ENCODE peak calls at places on chromosome 7, in five cellular contexts. P is BE2C, O is osteoblast, S is psoas muscle, K is Panc1. F is an unnamed sample.
A peak's percentile ranks its signal among the peaks of the same experiment; 100 is the strongest.

GRCh38 chr7:102140952-102141370 is 145.7 kb upstream of the SH2B2 start:
- DNase-seq in P (no peak), K (no peak), O (no peak), S (no peak), F (no peak)

GRCh38 chr7:117645456-117646181 is 165.8 kb downstream of the CFTR start:
- DNase-seq in P (no peak), O (no peak), K (no peak), S (no peak), F (peak; percentile 76)

GRCh38 chr7:116433246-116433645 is 66.3 kb upstream of the CAV2 start:
- DNase-seq in S (no peak), K (no peak), O (no peak), P (no peak), F (no peak)

GRCh38 chr7:134450296-134451000 is 8.5 kb downstream of the AKR1B1 start:
- DNase-seq in P (no peak), S (no peak), K (no peak), O (no peak), F (peak; percentile 32)

GRCh38 chr7:122143376-122143750 is 686 bp downstream of the AASS start:
- DNase-seq in S (peak; percentile 17), P (no peak), K (no peak), O (peak; percentile 26), F (peak; percentile 38)

GRCh38 chr7:11747715-11748485 is 84.1 kb downstream of the THSD7A start:
- DNase-seq in K (no peak), P (no peak), S (no peak), O (no peak), F (no peak)

GRCh38 chr7:140972876-140973829 is 41.6 kb downstream of the MRPS33 start:
- DNase-seq in O (no peak), K (no peak), P (no peak), S (no peak), F (peak; percentile 2)

GRCh38 chr7:94654764-94655561 is 970 bp downstream of the SGCE start:
- DNase-seq in O (no peak), K (no peak), P (peak; percentile 56), S (no peak), F (peak; percentile 65)

GRCh38 chr7:152501506-152501905 is 65.7 kb upstream of the KMT2C start:
- DNase-seq in O (no peak), P (no peak), S (no peak), K (no peak), F (no peak)

GRCh38 chr7:123749537-123749857 is 694 bp upstream of the WASL start:
- DNase-seq in O (peak; percentile 95), K (no peak), P (no peak), S (peak; percentile 33), F (peak; percentile 76)

GRCh38 chr7:107258737-107259136 is 89.9 kb downstream of the HBP1 start:
- DNase-seq in P (no peak), O (no peak), K (no peak), S (no peak), F (no peak)

GRCh38 chr7:18503068-18503859 is 7.7 kb downstream of the HDAC9 start:
- DNase-seq in K (no peak), S (no peak), P (no peak), O (no peak), F (no peak)
- H3K4me3 ChIP-seq in K (no peak overlapping the region), S (no peak overlapping the region), P (no peak overlapping the region), O (no peak overlapping the region), F (no peak overlapping the region)

DNA sequence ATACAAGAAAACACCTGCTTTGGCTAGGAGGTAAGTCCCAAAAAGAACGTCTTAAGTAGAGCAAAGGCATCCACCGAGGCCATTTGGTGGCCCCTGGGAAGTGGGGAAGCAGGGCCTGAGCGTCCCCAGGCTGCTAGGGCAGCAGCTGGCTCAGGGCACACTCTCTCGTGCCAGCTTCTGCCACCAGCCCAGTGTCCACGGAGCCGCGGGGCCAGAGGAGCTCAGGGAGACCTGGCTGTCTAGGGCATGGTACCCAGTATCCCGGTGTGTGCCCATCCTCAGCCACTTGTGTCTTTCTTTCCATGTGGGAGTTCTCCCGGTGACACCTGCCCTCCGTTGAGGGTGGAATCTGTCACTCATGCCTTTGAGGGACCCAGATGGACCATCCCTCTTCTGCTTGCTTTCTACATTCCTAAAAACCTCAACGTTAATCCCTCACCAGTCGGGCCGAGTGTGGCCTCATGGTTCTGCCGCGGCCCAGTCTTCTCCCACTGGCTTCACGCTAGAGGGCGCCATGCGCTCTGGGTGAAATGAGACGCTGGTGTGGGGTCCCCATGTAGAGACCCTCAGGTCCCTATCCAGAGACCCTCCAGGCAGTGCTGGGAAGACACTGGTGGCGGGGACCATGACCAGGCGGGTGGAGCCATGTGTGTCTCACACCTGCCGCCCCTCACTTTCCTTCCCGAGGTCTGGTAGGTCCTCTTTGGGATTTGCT is 9.5 kb upstream of the AP5Z1 start:
- DNase-seq in P (no peak), O (peak; percentile 92), K (no peak), S (no peak), F (no peak)
- TF ChIP-seq CTCF in P (peak; percentile 17), O (peak; percentile 24), K (no peak), S (peak; percentile 13), F (peak; percentile 26)

GRCh38 chr7:44639701-44640321 is 33.4 kb downstream of the OGDH start:
- DNase-seq in P (peak; percentile 11), S (peak; percentile 29), K (no peak), O (peak; percentile 88), F (peak; percentile 77)
- H3K4me1 ChIP-seq in P (peaks cover 23% of the 10 kb centered on the region), S (peaks cover 72% of the 10 kb centered on the region), K (peaks cover 36% of the 10 kb centered on the region), O (peaks cover 35% of the 10 kb centered on the region), F (peaks cover 32% of the 10 kb centered on the region)

DNA sequence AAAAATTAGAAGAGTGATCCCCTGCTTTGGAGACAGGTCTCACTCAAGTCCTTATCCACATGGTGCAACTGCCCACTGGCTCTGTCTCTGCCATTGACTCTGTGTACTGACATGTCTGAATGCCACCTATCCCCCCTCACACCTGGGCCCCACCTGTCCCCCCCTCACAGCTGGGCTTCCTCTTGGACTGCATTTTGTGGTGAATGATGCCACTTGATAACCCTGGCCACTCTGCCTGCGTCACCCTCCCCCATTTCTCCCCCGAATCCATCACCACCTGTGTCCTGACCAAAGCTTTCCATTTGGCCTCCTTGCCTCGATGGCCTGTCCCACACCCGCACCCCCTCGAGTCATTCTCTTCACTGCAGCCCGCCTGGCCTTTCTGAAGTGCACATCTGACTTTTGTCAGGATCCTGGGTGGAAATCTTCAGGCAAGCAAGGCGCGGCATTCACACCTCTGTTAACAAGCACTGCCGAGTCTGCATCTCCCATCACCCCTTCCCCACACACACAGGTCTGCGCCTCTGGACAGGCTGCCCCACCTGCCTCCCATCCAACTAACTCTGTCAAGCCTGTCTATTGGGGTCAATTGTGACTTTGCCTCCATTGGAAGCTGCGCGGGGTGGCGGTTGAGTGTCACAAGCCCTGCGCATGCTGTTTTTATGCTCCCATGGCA is 175.3 kb upstream of the KLF14 start:
- DNase-seq in K (no peak), O (no peak), P (no peak), S (no peak), F (no peak)
- H3K4me3 ChIP-seq in K (peak overlapping the region; percentile 82), O (peak overlapping the region; percentile 77), P (no peak overlapping the region), S (peak overlapping the region; percentile 70), F (no peak overlapping the region)

DNA sequence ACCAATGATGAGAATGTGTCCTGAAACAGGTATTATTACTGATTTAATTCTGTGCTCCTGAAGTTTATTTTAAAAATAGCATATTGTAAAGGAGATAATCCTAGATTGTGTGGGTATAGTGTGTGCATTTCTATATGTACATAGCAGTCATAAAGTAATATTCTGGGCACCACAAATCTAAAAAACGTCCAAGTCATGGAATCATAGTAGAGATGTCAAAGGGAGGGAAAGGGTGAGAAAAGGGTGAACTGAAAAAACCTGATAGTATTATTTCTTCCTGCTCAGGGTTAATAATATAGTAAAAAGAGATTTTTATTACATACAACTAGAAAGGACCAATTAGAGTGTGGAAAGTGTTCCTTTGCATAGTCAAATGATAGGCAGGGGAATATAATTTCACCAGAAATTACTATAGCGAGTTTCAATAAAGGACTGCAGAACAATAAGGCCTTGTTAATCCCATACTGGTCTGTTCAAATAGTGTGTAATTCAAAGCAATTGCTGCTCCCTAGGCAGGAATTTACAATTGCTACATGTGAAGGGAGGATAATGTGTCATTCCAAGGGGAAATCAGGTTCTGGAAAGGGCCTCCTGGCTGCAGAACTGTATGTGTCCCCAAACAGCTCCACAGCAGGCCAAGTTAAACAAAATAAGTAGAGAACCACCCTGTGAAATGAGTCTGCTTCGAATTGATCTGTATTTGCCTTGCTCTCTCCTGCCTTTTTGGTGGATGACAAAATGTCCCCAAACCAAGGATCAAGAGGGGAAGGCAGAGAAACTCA is 42.5 kb upstream of the KMT2E start:
- DNase-seq in P (no peak), O (peak; percentile 14), K (no peak), S (no peak), F (no peak)
- TF ChIP-seq CTCF in P (no peak), O (no peak), K (no peak), S (no peak), F (no peak)

DNA sequence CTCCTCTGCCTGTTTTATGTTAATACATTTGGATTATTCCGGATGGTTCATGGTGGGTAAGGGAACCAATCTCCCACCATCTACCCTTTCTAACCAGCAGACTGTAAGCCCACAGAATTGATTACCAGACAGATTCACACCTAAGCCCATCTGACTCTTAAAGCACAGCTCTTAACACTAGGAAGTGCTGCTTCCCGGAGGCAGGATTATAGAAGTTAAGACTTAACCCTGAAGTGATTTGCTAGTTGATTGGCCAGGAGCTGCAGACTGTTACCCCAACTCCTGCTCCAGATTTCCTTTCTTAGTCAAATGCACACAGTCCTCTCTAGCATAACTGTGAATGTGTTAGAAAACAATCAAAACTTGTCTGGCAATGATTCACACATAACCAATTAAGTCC is 221.7 kb downstream of the CDK14 start:
- DNase-seq in S (no peak), P (no peak), O (no peak), K (no peak), F (no peak)
- H3K4me1 ChIP-seq in S (no peaks in the 10 kb centered on the region), P (no peaks in the 10 kb centered on the region), O (peaks cover 22% of the 10 kb centered on the region), K (no peaks in the 10 kb centered on the region), F (no peaks in the 10 kb centered on the region)

GRCh38 chr7:1232623-1233327 is at the start of gene UNCX:
- DNase-seq in S (no peak), O (peak; percentile 88), P (no peak), K (no peak), F (no peak)
- H3K4me3 ChIP-seq in S (no peak within 1 kb of the TSS), O (no peak within 1 kb of the TSS), P (no peak within 1 kb of the TSS), K (no peak within 1 kb of the TSS), F (peak within 1 kb of the TSS; percentile 2)

F was measured in cardiac muscle cell.